ENCODE peak calls at places on chromosomes 1 and 21, in five cellular contexts. G is fibroblast of lung, C is HCT116, R is left ventricle myocardium inferior, S is colonic mucosa. Y is an unnamed sample. For H3K9me3 and H3K4me1, the result is how much of the 10 kb centered on the place peaks cover.

GRCh38 chr1:217333939-217334338 is 297.0 kb downstream of the GPATCH2 start:
- DNase-seq in R (no peak), S (peak), C (peak), G (peak), Y (no peak)

GRCh38 chr1:115237507-115237906 is 100.5 kb downstream of the NGF start:
- DNase-seq in R (no peak), C (no peak), S (no peak), G (peak), Y (no peak)

GRCh38 chr1:98702976-98703375 is 41.5 kb downstream of the SNX7 start:
- DNase-seq in R (no peak), S (no peak), G (peak), C (no peak), Y (no peak)

GRCh38 chr1:161913482-161914140 is 110.1 kb downstream of the OLFML2B start:
- DNase-seq in G (no peak), R (no peak), S (no peak), C (no peak), Y (no peak)

GRCh38 chr1:212958175-212958574 is 7.8 kb downstream of the VASH2 start:
- DNase-seq in G (peak), R (no peak), S (no peak), C (no peak), Y (no peak)

GRCh38 chr21:38472709-38473108 is 25.6 kb downstream of the ERG start:
- DNase-seq in C (no peak), S (no peak), G (no peak), R (no peak), Y (peak)

GRCh38 chr1:241411056-241411775 is 54.2 kb upstream of the RGS7 start:
- DNase-seq in R (no peak), C (no peak), S (no peak), G (peak), Y (no peak)

GRCh38 chr21:35051287-35051818 is 2.3 kb upstream of the RUNX1 start:
- DNase-seq in C (peak), S (peak), G (peak), R (peak), Y (peak)

GRCh38 chr1:45785583-45785982 is 17.8 kb upstream of the MAST2 start:
- DNase-seq in C (no peak), R (no peak), G (no peak), S (no peak), Y (no peak)

GRCh38 chr1:22350987-22351756 is 100.5 kb upstream of the ZBTB40 start:
- DNase-seq in G (no peak), R (no peak), S (no peak), C (no peak), Y (no peak)
- H3K27ac ChIP-seq in G (no peak), R (no peak), S (no peak), C (no peak), Y (no peak)

GRCh38 chr1:238419209-238419608 is 528.5 kb upstream of the ZP4 start:
- DNase-seq in R (no peak), C (no peak), G (no peak), S (no peak), Y (no peak)
- H3K9me3 ChIP-seq in R (under half), C (under half), G (under half), S (under half), Y (under half)

GRCh38 chr1:118944546-118944945 is 43.6 kb downstream of the TBX15 start:
- DNase-seq in S (no peak), G (no peak), R (no peak), C (no peak), Y (no peak)
- H3K4me1 ChIP-seq in S (under half), G (under half), R (under half), C (under half), Y (under half)

DNA sequence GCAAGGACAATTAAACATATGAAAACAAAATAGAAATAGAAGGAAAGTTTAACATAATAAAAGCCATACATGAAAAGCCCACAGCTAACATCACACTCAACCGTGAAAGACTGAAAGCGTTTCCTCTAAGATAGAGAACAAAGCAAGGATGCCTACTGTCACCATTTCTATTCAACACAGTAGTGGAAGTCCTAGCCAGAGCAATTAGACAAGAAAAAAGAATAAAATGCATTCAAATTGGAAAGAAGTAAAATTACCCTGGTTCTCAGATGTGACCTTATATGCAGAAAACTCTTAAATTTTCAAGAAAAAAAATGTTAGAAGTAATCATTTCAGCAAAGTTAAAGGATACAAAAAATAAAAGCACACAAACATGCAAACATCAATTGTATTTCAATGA is 34.0 kb downstream of the ZNF644 start:
- DNase-seq in C (no peak), S (no peak), G (no peak), R (no peak), Y (no peak)
- H3K27ac ChIP-seq in C (no peak), S (no peak), G (no peak), R (no peak), Y (no peak)

DNA sequence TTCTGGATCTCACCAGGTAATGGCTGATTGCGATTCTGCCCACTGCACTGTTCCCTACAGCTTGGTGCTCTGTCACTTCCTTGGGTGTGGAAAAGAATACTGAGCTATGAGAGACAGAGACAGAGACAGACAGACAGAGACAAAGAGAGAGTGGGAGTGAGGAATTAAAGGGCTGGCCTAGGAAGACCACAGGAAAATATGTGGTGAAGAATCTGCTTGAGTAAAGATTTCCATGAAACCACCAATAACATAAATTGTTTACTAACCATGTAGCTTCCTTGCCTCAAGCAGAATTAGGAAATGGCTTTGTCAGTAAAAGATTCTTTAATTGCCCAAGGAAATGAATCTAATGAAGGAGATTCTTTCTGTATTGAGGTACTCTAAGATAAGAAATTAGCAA is 54.4 kb downstream of the MPZL1 start:
- DNase-seq in S (no peak), R (no peak), G (no peak), C (no peak), Y (no peak)
- H3K9me3 ChIP-seq in S (under half), R (under half), G (under half), C (under half), Y (under half)

GRCh38 chr1:64482720-64483119 is 12.8 kb downstream of the CACHD1 start:
- DNase-seq in S (no peak), C (no peak), R (no peak), G (no peak), Y (no peak)

GRCh38 chr1:64482128-64482527 is 12.2 kb downstream of the CACHD1 start:
- DNase-seq in R (no peak), S (no peak), G (no peak), C (no peak), Y (no peak)

GRCh38 chr1:64478594-64479248 is 8.8 kb downstream of the CACHD1 start:
- DNase-seq in C (no peak), R (no peak), G (no peak), S (no peak), Y (no peak)

GRCh38 chr1:64479874-64480273 is 9.9 kb downstream of the CACHD1 start:
- DNase-seq in S (no peak), R (no peak), G (no peak), C (no peak), Y (peak)

DNA sequence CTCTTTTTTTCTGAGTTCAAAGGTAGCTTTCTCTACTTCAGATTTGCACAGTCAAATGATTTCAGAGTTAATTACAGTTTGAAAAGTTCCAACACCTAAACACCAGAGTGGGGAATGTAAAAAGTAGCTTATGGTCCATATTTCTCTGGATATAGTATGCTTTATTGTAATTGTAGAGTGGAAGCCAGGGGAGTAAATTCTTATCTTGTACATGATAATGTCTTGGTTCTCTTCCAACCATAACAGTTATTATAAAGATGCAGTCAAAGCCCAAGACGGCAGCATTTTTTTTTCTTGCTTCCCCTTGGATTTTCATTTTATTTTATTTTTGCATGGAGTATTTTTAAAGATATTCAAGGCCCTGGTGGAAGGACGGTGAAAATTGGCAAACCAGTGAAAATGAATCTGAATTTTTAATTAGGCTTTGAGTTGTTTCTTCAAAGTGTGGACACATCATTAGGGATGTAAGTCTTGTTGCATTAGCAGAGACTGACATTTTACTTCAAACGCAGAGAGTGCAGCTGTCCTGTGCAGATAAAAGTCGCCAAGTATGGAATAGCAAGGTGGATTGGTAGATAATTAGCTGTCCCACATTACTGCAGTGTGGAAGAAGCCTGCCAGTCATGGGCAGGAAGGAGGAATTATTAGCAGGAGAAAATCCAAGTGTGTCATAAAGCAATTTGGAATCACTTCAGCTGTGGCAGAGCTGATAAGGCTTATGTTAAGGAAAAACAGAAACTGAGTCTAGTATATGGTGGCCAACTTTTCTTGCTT is 11.3 kb downstream of the CACHD1 start:
- DNase-seq in G (no peak), S (no peak), R (no peak), C (no peak), Y (no peak)
- H3K4me1 ChIP-seq in G (under half), S (under half), R (half or more), C (under half), Y (under half)

GRCh38 chr21:28636988-28637691 is 355.5 kb downstream of the LTN1 start:
- DNase-seq in G (peak), R (no peak), C (no peak), S (no peak), Y (no peak)
- H3K27ac ChIP-seq in G (peak), R (peak), C (no peak), S (no peak), Y (no peak)

DNA sequence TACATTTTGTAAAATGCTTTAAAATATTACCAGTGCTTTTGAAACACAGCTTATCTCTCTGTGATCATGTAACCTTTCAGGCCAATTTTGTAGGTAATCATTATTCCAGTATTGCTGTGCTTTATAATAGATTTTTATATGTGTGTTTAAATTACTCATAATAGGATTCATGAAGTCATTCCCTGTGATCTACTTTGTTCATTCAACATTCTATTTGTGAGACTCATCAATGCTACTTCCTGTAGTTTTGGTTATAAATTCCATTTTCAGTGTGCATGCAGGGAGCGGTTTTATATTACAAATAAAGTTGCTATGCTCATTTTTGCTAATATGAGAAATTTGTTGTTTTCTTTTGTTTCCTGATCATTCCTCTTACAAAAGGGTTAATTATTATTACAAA is 4.1 kb upstream of the OR2M5 start:
- DNase-seq in R (no peak), S (no peak), G (no peak), C (no peak), Y (no peak)
- H3K9me3 ChIP-seq in R (under half), S (under half), G (under half), C (under half), Y (under half)

DNA sequence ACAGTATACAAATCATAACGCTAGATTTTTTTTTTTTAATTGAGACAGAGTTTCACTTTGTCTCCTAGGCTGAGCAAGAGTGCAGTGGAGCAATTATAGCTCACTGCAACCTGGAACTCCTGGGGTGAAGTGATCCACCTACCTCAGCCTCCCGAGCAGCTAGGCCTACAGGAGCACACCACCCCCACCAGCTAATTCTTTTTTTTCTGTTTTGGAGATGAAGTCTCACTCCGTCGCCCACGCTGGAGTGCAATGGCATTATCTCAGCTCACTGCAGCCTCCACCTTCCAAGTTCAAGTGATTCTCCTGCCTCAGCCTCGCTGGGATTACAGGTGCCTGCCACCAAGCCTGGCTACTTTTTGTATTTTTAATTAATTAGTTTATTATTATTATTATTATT is 21.3 kb downstream of the NPR1 start:
- DNase-seq in C (no peak), S (no peak), R (no peak), G (no peak), Y (no peak)
- H3K4me1 ChIP-seq in C (under half), S (under half), R (under half), G (under half), Y (under half)

GRCh38 chr1:36349241-36349671 is 25.8 kb upstream of the EVA1B start:
- DNase-seq in G (peak), S (no peak), C (no peak), R (no peak), Y (no peak)

GRCh38 chr1:36349839-36350238 is 26.4 kb upstream of the EVA1B start:
- DNase-seq in R (no peak), C (no peak), G (no peak), S (no peak), Y (peak)

GRCh38 chr1:36352141-36352909 is 28.9 kb upstream of the EVA1B start:
- DNase-seq in R (no peak), S (no peak), C (no peak), G (no peak), Y (no peak)

GRCh38 chr1:36351222-36351977 is 28.0 kb upstream of the EVA1B start:
- DNase-seq in S (no peak), R (no peak), G (peak), C (peak), Y (peak)

GRCh38 chr1:36350659-36351171 is 27.3 kb upstream of the EVA1B start:
- DNase-seq in G (peak), C (no peak), R (no peak), S (no peak), Y (peak)
- H3K27ac ChIP-seq in G (peak), C (peak), R (peak), S (peak), Y (peak)